ENCODE peak calls at places on chromosomes 5 and 9, in ten cellular contexts. U is transverse colon, C is sigmoid colon, M is H1, T is ovary, K is A549, E is stomach, R is K562, P is upper lobe of left lung, G is HepG2. N is an unnamed sample.

GRCh38 chr5:68225911-68226563 is 10.5 kb downstream of the PIK3R1 start:
- DNase-seq in U (peak), C (no peak), M (no peak), T (no peak), K (no peak), E (no peak), R (no peak), P (no peak), G (no peak), N (no peak)

GRCh38 chr5:151718168-151718567 is 31.5 kb upstream of the SPARC start:
- DNase-seq in U (no peak), C (no peak), M (no peak), T (no peak), K (no peak), E (no peak), R (no peak), P (no peak), G (no peak), N (no peak)

GRCh38 chr9:136728548-136729123 is 14.1 kb downstream of the LCN10 start:
- DNase-seq in U (peak), C (no peak), M (peak), T (peak), K (no peak), E (no peak), R (peak), P (peak), G (no peak), N (no peak)

GRCh38 chr5:127705120-127705892 is 2.1 kb downstream of the CCDC192 start:
- DNase-seq in U (no peak), C (no peak), M (no peak), T (no peak), K (peak), E (no peak), R (peak), P (no peak), G (no peak), N (no peak)

GRCh38 chr5:30765227-30765626 is 428.3 kb upstream of the CDH6 start:
- DNase-seq in U (no peak), C (no peak), M (no peak), T (no peak), K (no peak), E (no peak), R (no peak), P (no peak), G (no peak), N (no peak)

GRCh38 chr5:139383275-139383992 is at the start of gene SLC23A1:
- DNase-seq in U (peak), C (no peak), M (no peak), T (peak), K (peak), E (no peak), R (no peak), P (no peak), G (peak), N (peak)

GRCh38 chr9:125985998-125986655 is 239.0 kb downstream of the PBX3 start:
- DNase-seq in U (peak), C (peak), M (no peak), T (peak), K (no peak), E (no peak), R (no peak), P (no peak), G (no peak), N (peak)

GRCh38 chr5:77080905-77081304 is 6.2 kb downstream of the ZBED3 start:
- DNase-seq in U (no peak), C (no peak), M (no peak), T (no peak), K (no peak), E (no peak), R (no peak), P (no peak), G (no peak), N (no peak)

GRCh38 chr9:79233542-79233941 is 338.2 kb upstream of the TLE4 start:
- DNase-seq in U (no peak), C (no peak), M (no peak), T (no peak), K (no peak), E (no peak), R (peak), P (no peak), G (peak), N (no peak)

GRCh38 chr9:126587187-126588185 is 26.2 kb upstream of the LMX1B start:
- DNase-seq in U (no peak), C (peak), M (no peak), T (no peak), K (no peak), E (no peak), R (no peak), P (peak), G (peak), N (peak)

GRCh38 chr5:115579747-115580173 is 22.5 kb downstream of the TICAM2 start:
- DNase-seq in U (no peak), C (no peak), M (no peak), T (no peak), K (no peak), E (no peak), R (no peak), P (no peak), G (no peak), N (no peak)

GRCh38 chr5:43078956-43079355 is 38.8 kb upstream of the ANXA2R start:
- DNase-seq in U (no peak), C (no peak), M (no peak), T (no peak), K (no peak), E (no peak), R (no peak), P (no peak), G (no peak), N (no peak)

GRCh38 chr5:172762214-172763119 is 8.5 kb downstream of the DUSP1 start:
- DNase-seq in U (no peak), C (no peak), M (no peak), T (no peak), K (no peak), E (no peak), R (no peak), P (peak), G (no peak), N (no peak)

GRCh38 chr9:79184821-79185220 is 386.9 kb upstream of the TLE4 start:
- DNase-seq in U (no peak), C (no peak), M (no peak), T (no peak), K (no peak), E (no peak), R (no peak), P (no peak), G (no peak), N (no peak)

GRCh38 chr5:1594336-1595106 is 70.8 kb upstream of the LPCAT1 start:
- DNase-seq in U (peak), C (peak), M (peak), T (peak), K (peak), E (peak), R (peak), P (peak), G (peak), N (peak)

GRCh38 chr9:5144217-5144616 is 41.2 kb downstream of the INSL6 start:
- DNase-seq in U (no peak), C (no peak), M (no peak), T (no peak), K (no peak), E (no peak), R (no peak), P (no peak), G (no peak), N (no peak)

GRCh38 chr9:110969971-110970381 is 68.3 kb downstream of the LPAR1 start:
- DNase-seq in U (no peak), C (no peak), M (no peak), T (no peak), K (peak), E (no peak), R (no peak), P (no peak), G (peak), N (no peak)

GRCh38 chr5:119578937-119579336 is 50.4 kb upstream of the FAM170A start:
- DNase-seq in U (no peak), C (no peak), M (no peak), T (no peak), K (peak), E (no peak), R (peak), P (no peak), G (peak), N (no peak)

GRCh38 chr9:85053206-85053605 is 383.7 kb downstream of the NTRK2 start:
- DNase-seq in U (no peak), C (no peak), M (no peak), T (no peak), K (no peak), E (no peak), R (no peak), P (no peak), G (no peak), N (no peak)

GRCh38 chr9:20314981-20315380 is 307.3 kb downstream of the MLLT3 start:
- DNase-seq in U (no peak), C (no peak), M (no peak), T (no peak), K (no peak), E (no peak), R (no peak), P (no peak), G (no peak), N (no peak)

GRCh38 chr9:70924905-70925547 is 196.4 kb downstream of the TRPM3 start:
- DNase-seq in U (peak), C (no peak), M (no peak), T (no peak), K (peak), E (peak), R (peak), P (no peak), G (peak), N (no peak)

GRCh38 chr9:122221223-122221811 is 7.4 kb downstream of the LHX6 start:
- DNase-seq in U (no peak), C (no peak), M (peak), T (no peak), K (no peak), E (no peak), R (no peak), P (peak), G (peak), N (no peak)

GRCh38 chr9:111356567-111357244 is 26.7 kb upstream of the OR2K2 start:
- DNase-seq in U (no peak), C (peak), M (no peak), T (peak), K (peak), E (no peak), R (no peak), P (no peak), G (no peak), N (peak)

GRCh38 chr9:89943309-89943708 is 338.5 kb downstream of the GADD45G start:
- DNase-seq in U (no peak), C (no peak), M (no peak), T (no peak), K (no peak), E (no peak), R (no peak), P (no peak), G (no peak), N (no peak)

GRCh38 chr5:6545770-6546690 is 86.8 kb downstream of the NSUN2 start:
- DNase-seq in U (no peak), C (peak), M (no peak), T (no peak), K (no peak), E (no peak), R (no peak), P (no peak), G (no peak), N (peak)

GRCh38 chr5:134037160-134037559 is 32.4 kb upstream of the VDAC1 start:
- DNase-seq in U (no peak), C (no peak), M (no peak), T (no peak), K (no peak), E (no peak), R (no peak), P (no peak), G (no peak), N (no peak)

GRCh38 chr5:157497875-157498611 is 38.0 kb downstream of the NIPAL4 start:
- DNase-seq in U (no peak), C (peak), M (no peak), T (no peak), K (no peak), E (no peak), R (no peak), P (peak), G (no peak), N (no peak)

GRCh38 chr5:54470677-54471076 is 15.2 kb downstream of the HSPB3 start:
- DNase-seq in U (no peak), C (no peak), M (no peak), T (no peak), K (no peak), E (no peak), R (no peak), P (no peak), G (no peak), N (no peak)

GRCh38 chr9:37976714-37977477 is 73.0 kb upstream of the SLC25A51 start:
- DNase-seq in U (no peak), C (peak), M (no peak), T (no peak), K (no peak), E (no peak), R (no peak), P (no peak), G (no peak), N (no peak)

GRCh38 chr9:3676766-3677165 is 151.0 kb upstream of the RFX3 start:
- DNase-seq in U (no peak), C (no peak), M (no peak), T (no peak), K (no peak), E (no peak), R (no peak), P (no peak), G (no peak), N (no peak)

GRCh38 chr9:3677541-3677940 is 151.7 kb upstream of the RFX3 start:
- DNase-seq in U (no peak), C (no peak), M (no peak), T (no peak), K (no peak), E (no peak), R (no peak), P (no peak), G (no peak), N (no peak)

GRCh38 chr9:3687136-3687535 is 161.3 kb upstream of the RFX3 start:
- DNase-seq in U (no peak), C (no peak), M (no peak), T (no peak), K (no peak), E (no peak), R (no peak), P (no peak), G (no peak), N (no peak)

DNA sequence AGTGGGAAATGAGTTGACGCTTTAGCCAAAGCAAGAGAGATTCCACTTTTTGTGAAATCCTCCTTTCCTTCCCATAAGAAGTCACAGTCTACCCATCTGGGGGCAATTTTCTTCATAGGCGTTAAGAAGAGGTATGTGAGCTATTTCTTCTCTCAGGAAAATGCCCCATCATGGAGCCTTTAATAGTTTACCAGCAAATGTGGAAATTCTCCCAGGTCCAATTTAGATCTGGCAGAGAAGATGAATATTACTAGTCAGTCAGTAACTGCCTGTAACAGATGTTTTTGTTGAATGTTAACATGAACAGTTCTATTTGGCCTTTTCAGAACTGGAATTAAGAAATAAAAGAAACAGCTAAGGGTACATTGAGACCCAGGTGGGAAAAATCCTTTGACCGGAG is 156.4 kb upstream of the RFX3 start:
- DNase-seq in U (no peak), C (no peak), M (no peak), T (no peak), K (no peak), E (no peak), R (no peak), P (no peak), G (no peak), N (no peak)
- TF ChIP-seq EP300 in U (no peak), C (no peak), M (no peak), T (no peak), K (no peak), E (no peak), R (no peak), P (no peak), G (no peak), N (no peak)

GRCh38 chr9:99087462-99087861 is 17.5 kb upstream of the TGFBR1 start:
- DNase-seq in U (no peak), C (no peak), M (no peak), T (no peak), K (no peak), E (no peak), R (no peak), P (no peak), G (no peak), N (no peak)
- TF ChIP-seq EP300 in U (no peak), C (no peak), M (no peak), T (no peak), K (no peak), E (no peak), R (no peak), P (no peak), G (no peak), N (no peak)

DNA sequence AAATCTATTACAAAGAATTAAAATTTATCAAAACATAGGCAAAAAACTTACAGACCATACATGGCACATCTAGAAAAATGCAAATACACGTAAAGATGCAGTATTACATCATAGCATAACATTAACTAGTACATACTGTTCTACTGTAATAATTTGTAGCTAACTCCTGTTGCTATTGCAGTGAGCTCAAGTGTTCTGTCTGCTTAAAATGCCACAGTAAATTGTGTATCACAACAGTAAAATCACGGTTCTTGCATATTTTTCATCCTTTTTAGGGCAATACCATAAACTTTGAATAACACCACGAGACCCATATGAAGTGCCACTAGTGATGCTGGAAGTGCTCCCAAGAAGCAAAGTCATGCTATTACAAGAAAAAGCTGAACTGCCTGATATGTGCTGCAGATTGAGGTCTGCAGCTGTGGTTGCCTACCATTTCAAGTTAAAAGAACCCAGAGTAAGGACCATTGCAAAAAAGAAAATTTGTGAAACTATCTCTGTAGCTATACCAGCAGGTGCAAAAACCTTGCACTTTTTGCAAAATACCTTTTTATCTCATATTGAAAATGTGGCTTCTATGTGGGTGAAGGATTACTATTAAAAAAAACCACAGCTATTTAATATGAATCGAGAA is 14.2 kb downstream of the HOMER1 start:
- DNase-seq in U (no peak), C (no peak), M (no peak), T (no peak), K (no peak), E (no peak), R (no peak), P (no peak), G (no peak), N (no peak)
- TF ChIP-seq EP300 in U (no peak), C (no peak), M (no peak), T (no peak), K (no peak), E (no peak), R (no peak), P (no peak), G (no peak), N (no peak)

DNA sequence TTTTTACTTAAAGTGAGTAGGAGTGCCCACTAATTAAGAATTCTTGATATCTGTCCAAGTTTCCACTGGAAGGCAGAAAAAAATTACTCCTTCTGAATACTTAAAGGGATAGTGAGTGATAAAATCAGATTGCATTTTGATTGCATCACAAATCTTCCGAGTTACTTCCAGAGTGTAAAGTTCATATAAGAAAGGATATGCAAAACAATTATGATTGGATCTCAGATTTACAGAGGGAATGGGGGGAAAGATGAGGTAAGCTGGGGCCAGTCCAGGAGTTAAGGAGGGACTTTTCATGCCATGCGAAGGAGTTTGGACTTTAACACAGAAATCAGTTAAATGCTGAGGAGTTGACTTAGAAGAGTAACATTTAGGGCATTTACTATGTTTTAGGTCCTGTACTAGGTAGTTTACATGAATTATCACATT is 9.3 kb upstream of the RNF145 start:
- DNase-seq in U (no peak), C (no peak), M (no peak), T (no peak), K (no peak), E (no peak), R (no peak), P (no peak), G (no peak), N (no peak)
- TF ChIP-seq EP300 in U (no peak), C (no peak), M (no peak), T (no peak), K (no peak), E (no peak), R (peak), P (no peak), G (no peak), N (no peak)

GRCh38 chr9:86511614-86512360 is 157.6 kb upstream of the TUT7 start:
- DNase-seq in U (no peak), C (no peak), M (no peak), T (no peak), K (no peak), E (no peak), R (no peak), P (peak), G (no peak), N (no peak)
- TF ChIP-seq EP300 in U (no peak), C (no peak), M (no peak), T (no peak), K (no peak), E (no peak), R (no peak), P (no peak), G (no peak), N (no peak)

DNA sequence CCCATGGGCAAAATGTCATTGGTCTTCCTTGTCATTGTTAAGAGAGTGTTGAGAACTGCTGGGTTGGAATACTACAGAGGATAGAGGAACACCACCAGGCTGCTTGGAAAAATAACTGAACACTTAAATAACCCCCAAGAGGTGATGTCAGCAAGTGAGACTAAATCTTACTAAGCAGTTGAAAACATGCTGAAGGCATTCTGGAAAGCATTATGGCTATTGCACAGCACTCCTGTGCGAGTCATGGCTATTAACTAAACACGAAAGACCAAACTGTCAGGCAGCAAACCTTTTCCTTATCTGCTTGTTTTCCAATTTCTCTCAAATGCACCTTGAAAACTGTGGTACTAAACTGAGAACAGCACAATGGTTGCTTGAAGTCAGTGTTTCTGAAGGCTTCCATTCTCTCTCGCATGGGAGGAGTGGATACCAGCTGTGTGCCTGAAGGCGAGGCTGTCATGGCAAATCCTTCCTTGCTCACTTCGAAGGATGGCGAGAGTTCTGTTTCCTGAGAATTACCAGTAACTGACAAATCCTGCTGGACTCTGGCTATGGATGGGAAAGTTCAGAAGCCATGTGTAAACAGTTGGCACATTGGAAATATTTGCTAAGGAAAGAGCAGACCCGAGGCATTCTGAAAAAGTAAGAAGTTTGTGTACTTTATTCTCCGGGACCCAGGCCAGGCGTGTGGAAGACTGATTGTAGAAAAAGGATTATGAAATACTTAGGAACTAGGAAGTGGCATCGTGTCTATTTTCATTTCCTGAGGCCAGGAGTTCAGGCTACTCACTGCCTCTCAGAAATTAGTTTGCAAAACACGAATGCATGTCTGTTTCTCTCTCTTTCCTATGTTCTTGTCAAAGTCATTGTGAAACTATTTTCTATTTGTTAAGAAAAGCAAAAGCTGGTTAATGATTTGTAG is 182.1 kb downstream of the DMRT2 start:
- DNase-seq in U (peak), C (peak), M (no peak), T (peak), K (peak), E (peak), R (no peak), P (no peak), G (peak), N (peak)
- TF ChIP-seq EP300 in U (no peak), C (no peak), M (no peak), T (no peak), K (no peak), E (no peak), R (no peak), P (no peak), G (no peak), N (no peak)

DNA sequence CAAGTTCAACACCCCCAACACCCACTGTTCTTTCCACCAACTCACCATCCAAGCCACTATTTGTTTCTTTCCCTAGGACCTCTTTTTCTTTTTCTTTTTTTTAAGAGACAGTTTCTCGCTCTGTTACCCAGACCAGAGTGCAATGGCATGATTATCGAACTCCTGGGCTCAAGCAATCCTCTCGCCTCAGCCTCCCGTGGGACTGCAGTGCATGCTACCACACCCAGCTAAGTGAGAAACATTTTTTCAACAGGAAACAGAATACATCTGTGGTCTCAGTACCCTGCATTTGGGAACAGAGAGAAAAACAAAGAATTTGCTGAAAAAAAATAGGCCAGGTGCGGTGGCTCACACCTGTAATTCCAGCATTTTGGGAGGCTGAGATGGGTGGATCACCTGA is 24.6 kb downstream of the B4GALT1 start:
- DNase-seq in U (no peak), C (peak), M (no peak), T (no peak), K (no peak), E (no peak), R (no peak), P (no peak), G (no peak), N (peak)
- TF ChIP-seq EP300 in U (no peak), C (no peak), M (no peak), T (no peak), K (no peak), E (no peak), R (no peak), P (no peak), G (no peak), N (no peak)

N was measured in suprapubic skin.